ENCODE peak calls at places on chromosomes 12 and 14, in four cellular contexts. W is RWPE1, I is breast epithelium, U is fibroblast of mammary gland. P is an unnamed sample.

GRCh38 chr12:6272300-6273208 is 37.9 kb upstream of the PLEKHG6 start:
- DNase-seq in W (peak), U (no peak), I (peak), P (no peak)

GRCh38 chr12:11853126-11853525 is 203.7 kb downstream of the ETV6 start:
- DNase-seq in I (no peak), W (no peak), U (no peak), P (no peak)

GRCh38 chr12:53223391-53224267 is 8.4 kb downstream of the RARG start:
- DNase-seq in I (no peak), U (peak), W (no peak), P (no peak)

GRCh38 chr14:53956427-53957201 is at the start of gene BMP4:
- DNase-seq in U (no peak), I (peak), W (no peak), P (peak)

GRCh38 chr14:44529026-44529425 is 21.9 kb upstream of the FSCB start:
- DNase-seq in W (no peak), U (no peak), I (no peak), P (no peak)

GRCh38 chr14:65403231-65403630 is 9.3 kb upstream of the FUT8 start:
- DNase-seq in U (peak), I (no peak), W (no peak), P (no peak)

GRCh38 chr14:25953532-25954144 is 644.2 kb downstream of the NOVA1 start:
- DNase-seq in I (peak), U (peak), W (peak), P (no peak)

GRCh38 chr12:120678572-120678971 is 8.4 kb upstream of the MLEC start:
- DNase-seq in W (no peak), U (peak), I (no peak), P (no peak)

GRCh38 chr12:45509621-45510020 is 219.9 kb upstream of the ARID2 start:
- DNase-seq in W (no peak), U (no peak), I (no peak), P (no peak)

DNA sequence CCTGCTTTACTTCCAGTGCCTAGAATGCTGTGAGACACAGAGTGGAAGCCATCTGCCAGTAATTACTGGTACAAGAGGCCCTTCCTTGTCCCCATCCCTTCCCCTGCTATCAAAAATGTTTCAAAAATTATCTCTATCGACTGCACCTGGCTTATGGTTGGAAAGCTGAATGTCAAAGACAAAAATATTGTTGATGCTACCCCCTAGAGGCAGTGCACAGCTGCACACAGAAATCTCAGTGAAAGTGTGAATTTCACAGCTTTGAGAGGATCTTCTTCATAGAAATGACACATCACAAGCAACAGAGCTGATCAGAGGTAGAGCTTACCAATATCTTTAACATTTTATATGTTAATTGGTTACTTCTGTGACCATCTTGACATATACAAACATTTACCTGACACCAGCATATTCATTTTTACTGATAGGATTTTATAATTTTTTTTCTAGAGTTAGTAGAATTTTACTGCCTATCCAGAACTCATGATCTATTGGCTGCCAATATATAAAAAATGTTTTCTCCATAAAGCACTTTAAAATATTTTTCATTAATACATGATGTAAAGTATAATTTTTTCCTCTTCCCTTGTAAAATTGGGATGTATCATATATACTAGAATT is 138.0 kb downstream of the AACS start:
- DNase-seq in W (peak), I (no peak), U (no peak), P (no peak)
- TF ChIP-seq CTCF in W (peak), I (no peak), U (peak), P (peak)

DNA sequence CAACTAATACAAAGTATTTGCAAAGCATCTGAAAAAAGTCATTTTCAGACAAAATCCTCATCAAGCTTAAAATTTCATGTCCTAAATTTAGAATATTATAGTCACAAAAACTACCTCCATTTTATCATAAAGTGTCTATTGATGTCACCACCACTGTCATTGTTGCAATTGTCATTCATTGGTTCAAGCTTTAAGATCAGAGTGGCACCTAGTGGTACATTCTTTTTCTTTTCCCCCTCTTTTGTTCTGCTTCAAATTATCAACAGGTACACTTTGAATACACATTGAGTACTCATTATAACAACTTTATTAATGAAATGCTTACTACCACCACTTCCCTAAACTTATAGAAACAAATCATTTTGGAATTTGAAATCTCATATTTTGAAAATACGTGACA is 379.8 kb downstream of the SEC23A start:
- DNase-seq in W (no peak), I (no peak), U (no peak), P (no peak)
- TF ChIP-seq CTCF in W (no peak), I (no peak), U (no peak), P (no peak)

GRCh38 chr14:77151245-77151644 is 9.7 kb upstream of the ZDHHC22 start:
- DNase-seq in W (peak), U (peak), I (no peak), P (no peak)
- TF ChIP-seq CTCF in W (peak), U (peak), I (no peak), P (no peak)

DNA sequence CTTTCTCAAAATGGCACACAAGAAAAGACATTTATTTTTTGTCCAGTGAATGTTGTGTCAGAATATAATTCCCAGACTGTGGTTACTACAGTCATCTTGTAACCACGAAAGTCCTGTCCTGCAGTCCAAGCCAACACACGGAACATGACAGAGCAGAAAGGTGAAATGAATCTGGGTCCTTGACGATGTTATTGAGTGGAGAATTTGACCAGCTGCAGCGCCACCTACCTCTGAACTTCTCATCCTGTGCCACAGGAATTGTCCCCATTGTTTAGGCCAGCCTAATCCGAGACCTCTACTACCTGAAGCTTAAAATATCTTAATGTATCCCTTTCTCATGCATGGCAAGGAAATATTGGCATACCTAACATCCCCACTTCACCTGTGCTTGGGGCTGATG is 64.1 kb upstream of the OTX2 start:
- DNase-seq in U (peak), I (no peak), W (no peak), P (no peak)
- TF ChIP-seq CTCF in U (peak), I (no peak), W (no peak), P (no peak)

GRCh38 chr12:61487728-61488127 is 772.5 kb upstream of the USP15 start:
- DNase-seq in W (no peak), U (no peak), I (no peak), P (no peak)
- TF ChIP-seq CTCF in W (no peak), U (no peak), I (no peak), P (no peak)

P was measured in ascending aorta.